ENCODE peak calls at places on chromosomes 11 and 22, in four cellular contexts. N is NCI-H1417, V is A549, Q is WERI-Rb-1. J is an unnamed sample.

GRCh38 chr22:29715705-29716104 is 4.1 kb upstream of the CABP7 start:
- DNase-seq in N (no peak), V (no peak), Q (no peak), J (no peak)

GRCh38 chr11:118108513-118108912 is 21.8 kb upstream of the SMIM35 start:
- DNase-seq in N (no peak), V (no peak), Q (no peak), J (no peak)

GRCh38 chr22:20808844-20809243 is 34.9 kb downstream of the SERPIND1 start:
- DNase-seq in N (no peak), V (no peak), Q (no peak), J (no peak)

GRCh38 chr11:46278387-46279173 is 1.1 kb downstream of the CREB3L1 start:
- DNase-seq in N (no peak), V (no peak), Q (peak; percentile 72), J (peak; percentile 60)

GRCh38 chr11:103731681-103732080 is 304.8 kb upstream of the DDI1 start:
- DNase-seq in N (no peak), V (no peak), Q (no peak), J (no peak)

GRCh38 chr11:108224908-108225786 is 2.3 kb downstream of the ATM start:
- DNase-seq in N (no peak), V (no peak), Q (no peak), J (peak; percentile 71)

GRCh38 chr22:22576244-22576988 is 17.4 kb upstream of the PRAME start:
- DNase-seq in N (peak; percentile 2), V (peak; percentile 55), Q (peak; percentile 85), J (no peak)

GRCh38 chr11:16365456-16366355 is 9.4 kb upstream of the SOX6 start:
- DNase-seq in N (peak; percentile 30), V (no peak), Q (no peak), J (no peak)

GRCh38 chr22:24230911-24231656 is 13.8 kb downstream of the GGT5 start:
- DNase-seq in N (no peak), V (no peak), Q (peak; percentile 59), J (peak; percentile 85)

GRCh38 chr22:29765905-29766631 is 739 bp downstream of the ZMAT5 start:
- DNase-seq in N (peak; percentile 52), V (no peak), Q (no peak), J (no peak)

GRCh38 chr11:73072935-73073481 is 69.1 kb downstream of the FCHSD2 start:
- DNase-seq in N (peak; percentile 11), V (peak; percentile 75), Q (no peak), J (no peak)

GRCh38 chr22:26893034-26893710 is 235.8 kb downstream of the MIAT start:
- DNase-seq in N (peak; percentile 78), V (no peak), Q (no peak), J (no peak)

GRCh38 chr22:45553333-45554039 is 50.8 kb downstream of the FBLN1 start:
- DNase-seq in N (peak; percentile 75), V (peak; percentile 82), Q (peak; percentile 79), J (peak; percentile 96)

GRCh38 chr11:27679136-27680015 is 20.9 kb downstream of the BDNF start:
- DNase-seq in N (no peak), V (no peak), Q (no peak), J (no peak)

GRCh38 chr11:26992031-26992541 is 1.8 kb upstream of the FIBIN start:
- DNase-seq in N (no peak), V (no peak), Q (no peak), J (no peak)

GRCh38 chr22:50276143-50276542 is 6.0 kb upstream of the MAPK11 start:
- DNase-seq in N (no peak), V (peak; percentile 76), Q (peak; percentile 63), J (peak; percentile 81)

GRCh38 chr11:47997063-47998053 is 17.0 kb downstream of the PTPRJ start:
- DNase-seq in N (no peak), V (no peak), Q (no peak), J (no peak)

GRCh38 chr11:121687961-121688566 is 235.3 kb upstream of the SORL1-AS1 start:
- DNase-seq in N (no peak), V (no peak), Q (peak; percentile 12), J (no peak)

GRCh38 chr22:24810043-24810749 is 4.2 kb downstream of the SGSM1 start:
- DNase-seq in N (peak; percentile 60), V (no peak), Q (no peak), J (peak; percentile 73)

GRCh38 chr22:45094081-45094720 is 69.5 kb upstream of the NUP50 start:
- DNase-seq in N (no peak), V (no peak), Q (no peak), J (no peak)

GRCh38 chr11:47376543-47377371 is 1.6 kb downstream of the SPI1 start:
- DNase-seq in N (no peak), V (no peak), Q (no peak), J (peak; percentile 83)

GRCh38 chr22:30425616-30426394 is at the start of gene MTFP1:
- DNase-seq in N (peak; percentile 42), V (peak; percentile 64), Q (peak; percentile 83), J (peak; percentile 87)

GRCh38 chr22:25360411-25360810 is 141.0 kb downstream of the CRYBB2 start:
- DNase-seq in N (no peak), V (no peak), Q (no peak), J (peak; percentile 24)

GRCh38 chr11:111476366-111476765 is 35.8 kb downstream of the BTG4 start:
- DNase-seq in N (no peak), V (no peak), Q (no peak), J (no peak)

GRCh38 chr22:43550024-43550620 is 138.3 kb downstream of the MPPED1 start:
- DNase-seq in N (no peak), V (no peak), Q (peak; percentile 0), J (no peak)

GRCh38 chr11:35404397-35404775 is 15.0 kb downstream of the SLC1A2 start:
- DNase-seq in N (no peak), V (peak; percentile 54), Q (peak; percentile 68), J (peak; percentile 84)